ENCODE peak calls at places on chromosomes 16 and 17, in six cellular contexts. F is endothelial cell, B is cardiac fibroblast, T is upper lobe of right lung, Q is retina, D is GM10248. R is an unnamed sample.

GRCh38 chr16:56990407-56991286 is 1.3 kb downstream of the NLRC5 start:
- DNase-seq in D (no peak), T (no peak), Q (no peak), B (no peak), F (no peak), R (no peak)

GRCh38 chr17:46822388-46822921 is 4.0 kb upstream of the WNT3 start:
- DNase-seq in F (no peak), T (peak), D (peak), B (no peak), Q (no peak), R (peak)

GRCh38 chr16:70159355-70160348 is 13.9 kb upstream of the CLEC18C start:
- DNase-seq in D (peak), Q (no peak), T (no peak), B (no peak), F (no peak), R (no peak)

GRCh38 chr17:56206351-56206750 is 53.1 kb downstream of the ANKFN1 start:
- DNase-seq in T (no peak), B (no peak), D (no peak), F (no peak), Q (no peak), R (peak)

GRCh38 chr17:57861000-57861736 is 11.3 kb upstream of the MRPS23 start:
- DNase-seq in Q (peak), B (peak), F (no peak), T (peak), D (peak), R (peak)

GRCh38 chr17:57603541-57603940 is 141.6 kb downstream of the CCDC182 start:
- DNase-seq in D (no peak), F (no peak), Q (no peak), T (no peak), B (no peak), R (peak)

GRCh38 chr17:80862341-80862969 is 129.2 kb upstream of the CHMP6 start:
- DNase-seq in Q (no peak), B (no peak), D (no peak), T (no peak), F (no peak), R (no peak)

GRCh38 chr17:64146418-64147109 is 16.6 kb upstream of the ERN1 start:
- DNase-seq in D (no peak), T (peak), Q (no peak), F (peak), B (peak), R (peak)

GRCh38 chr16:27251561-27252205 is 16.9 kb downstream of the NSMCE1 start:
- DNase-seq in F (no peak), T (no peak), B (no peak), Q (no peak), D (no peak), R (no peak)

GRCh38 chr17:57739402-57740224 is 5.5 kb downstream of the CCDC182 start:
- DNase-seq in D (peak), Q (peak), B (peak), T (no peak), F (no peak), R (peak)

GRCh38 chr17:4522661-4523060 is 24.0 kb downstream of the SPNS2 start:
- DNase-seq in T (no peak), F (no peak), D (no peak), B (no peak), Q (peak), R (no peak)

GRCh38 chr17:38449364-38449763 is 21.1 kb downstream of the ARHGAP23 start:
- DNase-seq in D (no peak), B (no peak), T (no peak), Q (peak), F (no peak), R (no peak)

GRCh38 chr17:39979865-39980401 is 674 bp upstream of the PSMD3 start:
- DNase-seq in Q (no peak), F (peak), T (no peak), D (no peak), B (no peak), R (peak)

GRCh38 chr16:73768786-73769203 is 527.8 kb upstream of the PSMD7 start:
- DNase-seq in D (no peak), Q (no peak), F (no peak), B (peak), T (no peak), R (no peak)

GRCh38 chr17:55770220-55770870 is 19.5 kb downstream of the PCTP start:
- DNase-seq in B (peak), D (peak), Q (peak), F (no peak), T (no peak), R (peak)

GRCh38 chr16:56910654-56911539 is 21.0 kb upstream of the HERPUD1 start:
- DNase-seq in B (peak), T (peak), Q (no peak), F (no peak), D (no peak), R (peak)

GRCh38 chr16:74183601-74184365 is 112.8 kb upstream of the PSMD7 start:
- DNase-seq in T (no peak), D (no peak), Q (no peak), F (no peak), B (no peak), R (no peak)

GRCh38 chr17:59827721-59828477 is 64.8 kb downstream of the TUBD1 start:
- DNase-seq in D (no peak), B (no peak), T (no peak), F (no peak), Q (no peak), R (no peak)

GRCh38 chr17:48990882-48991357 is 6.3 kb upstream of the IGF2BP1 start:
- DNase-seq in B (no peak), D (no peak), Q (no peak), F (no peak), T (no peak), R (no peak)

GRCh38 chr16:87661561-87661960 is 59.3 kb downstream of the JPH3 start:
- DNase-seq in F (peak), D (peak), Q (peak), T (no peak), B (peak), R (peak)

GRCh38 chr16:88500255-88500661 is 47.2 kb downstream of the ZFPM1 start:
- DNase-seq in T (no peak), B (no peak), F (no peak), Q (no peak), D (no peak), R (no peak)

GRCh38 chr16:23254338-23254737 is 47.8 kb upstream of the SCNN1B start:
- DNase-seq in F (no peak), B (peak), D (no peak), Q (peak), T (no peak), R (no peak)

R was measured in MM.1S.